ENCODE peak calls at places on chromosomes 11 and 22, in six cellular contexts. One of them, this sample, is unnamed.

GRCh38 chr22:46976130-46976529 is 213.7 kb downstream of the TBC1D22A start:
- DNase-seq in H4: no peak
- DNase-seq in HT1080: no peak
- DNase-seq in endothelial cell of umbilical vein: no peak
- DNase-seq in stimulated activated effector memory CD8-positive, alpha-beta T cell treated with anti-CD3 and anti-CD28 coated beads, Interleukin-12 subunit alpha, Interleukin-12 subunit beta, amount 100 ng/mL, for 72 hours: no peak
- DNase-seq in mesendoderm: no peak
- DNase-seq in this sample: no peak

GRCh38 chr11:5620606-5621521 is 3.9 kb upstream of the TRIM34 start:
- DNase-seq in H4: peak
- DNase-seq in HT1080: peak
- DNase-seq in endothelial cell of umbilical vein: peak
- DNase-seq in stimulated activated effector memory CD8-positive, alpha-beta T cell treated with anti-CD3 and anti-CD28 coated beads, Interleukin-12 subunit alpha, Interleukin-12 subunit beta, amount 100 ng/mL, for 72 hours: no peak
- DNase-seq in mesendoderm: peak
- DNase-seq in this sample: no peak

GRCh38 chr22:24043957-24044356 is 32.9 kb downstream of the CABIN1 start:
- DNase-seq in H4: no peak
- DNase-seq in HT1080: no peak
- DNase-seq in endothelial cell of umbilical vein: no peak
- DNase-seq in stimulated activated effector memory CD8-positive, alpha-beta T cell treated with anti-CD3 and anti-CD28 coated beads, Interleukin-12 subunit alpha, Interleukin-12 subunit beta, amount 100 ng/mL, for 72 hours: no peak
- DNase-seq in mesendoderm: no peak
- DNase-seq in this sample: no peak

GRCh38 chr22:20550851-20551744 is 43.7 kb downstream of the MED15 start:
- DNase-seq in H4: no peak
- DNase-seq in HT1080: no peak
- DNase-seq in endothelial cell of umbilical vein: peak
- DNase-seq in stimulated activated effector memory CD8-positive, alpha-beta T cell treated with anti-CD3 and anti-CD28 coated beads, Interleukin-12 subunit alpha, Interleukin-12 subunit beta, amount 100 ng/mL, for 72 hours: peak
- DNase-seq in mesendoderm: no peak
- DNase-seq in this sample: peak

GRCh38 chr11:115168229-115168671 is 336.0 kb downstream of the CADM1 start:
- DNase-seq in H4: no peak
- DNase-seq in HT1080: no peak
- DNase-seq in endothelial cell of umbilical vein: no peak
- DNase-seq in stimulated activated effector memory CD8-positive, alpha-beta T cell treated with anti-CD3 and anti-CD28 coated beads, Interleukin-12 subunit alpha, Interleukin-12 subunit beta, amount 100 ng/mL, for 72 hours: no peak
- DNase-seq in mesendoderm: no peak
- DNase-seq in this sample: no peak

GRCh38 chr11:17314232-17314547 is 37.4 kb upstream of the NCR3LG1 start:
- DNase-seq in H4: peak
- DNase-seq in HT1080: peak
- DNase-seq in endothelial cell of umbilical vein: peak
- DNase-seq in stimulated activated effector memory CD8-positive, alpha-beta T cell treated with anti-CD3 and anti-CD28 coated beads, Interleukin-12 subunit alpha, Interleukin-12 subunit beta, amount 100 ng/mL, for 72 hours: no peak
- DNase-seq in mesendoderm: no peak
- DNase-seq in this sample: no peak

GRCh38 chr11:18243783-18244362 is 4.6 kb downstream of the SAA2 start:
- DNase-seq in H4: peak
- DNase-seq in HT1080: peak
- DNase-seq in endothelial cell of umbilical vein: peak
- DNase-seq in stimulated activated effector memory CD8-positive, alpha-beta T cell treated with anti-CD3 and anti-CD28 coated beads, Interleukin-12 subunit alpha, Interleukin-12 subunit beta, amount 100 ng/mL, for 72 hours: peak
- DNase-seq in mesendoderm: peak
- DNase-seq in this sample: peak

GRCh38 chr22:40118979-40119378 is 58.7 kb upstream of the TNRC6B start:
- DNase-seq in H4: no peak
- DNase-seq in HT1080: no peak
- DNase-seq in endothelial cell of umbilical vein: no peak
- DNase-seq in stimulated activated effector memory CD8-positive, alpha-beta T cell treated with anti-CD3 and anti-CD28 coated beads, Interleukin-12 subunit alpha, Interleukin-12 subunit beta, amount 100 ng/mL, for 72 hours: no peak
- DNase-seq in mesendoderm: no peak
- DNase-seq in this sample: no peak

GRCh38 chr11:74577624-74578396 is 14.6 kb upstream of the POLD3 start:
- DNase-seq in H4: no peak
- DNase-seq in HT1080: no peak
- DNase-seq in endothelial cell of umbilical vein: no peak
- DNase-seq in stimulated activated effector memory CD8-positive, alpha-beta T cell treated with anti-CD3 and anti-CD28 coated beads, Interleukin-12 subunit alpha, Interleukin-12 subunit beta, amount 100 ng/mL, for 72 hours: no peak
- DNase-seq in mesendoderm: no peak
- DNase-seq in this sample: no peak

GRCh38 chr11:66279092-66279797 is 1.3 kb downstream of the CNIH2 start:
- DNase-seq in H4: no peak
- DNase-seq in HT1080: no peak
- DNase-seq in endothelial cell of umbilical vein: no peak
- DNase-seq in stimulated activated effector memory CD8-positive, alpha-beta T cell treated with anti-CD3 and anti-CD28 coated beads, Interleukin-12 subunit alpha, Interleukin-12 subunit beta, amount 100 ng/mL, for 72 hours: no peak
- DNase-seq in mesendoderm: peak
- DNase-seq in this sample: no peak

GRCh38 chr11:76574879-76575278 is 95.7 kb downstream of the LRRC32 start:
- DNase-seq in H4: no peak
- DNase-seq in HT1080: no peak
- DNase-seq in endothelial cell of umbilical vein: no peak
- DNase-seq in stimulated activated effector memory CD8-positive, alpha-beta T cell treated with anti-CD3 and anti-CD28 coated beads, Interleukin-12 subunit alpha, Interleukin-12 subunit beta, amount 100 ng/mL, for 72 hours: no peak
- DNase-seq in mesendoderm: no peak
- DNase-seq in this sample: no peak

GRCh38 chr11:25432376-25432775 is 899.6 kb upstream of the ANO3 start:
- DNase-seq in H4: no peak
- DNase-seq in HT1080: no peak
- DNase-seq in endothelial cell of umbilical vein: no peak
- DNase-seq in stimulated activated effector memory CD8-positive, alpha-beta T cell treated with anti-CD3 and anti-CD28 coated beads, Interleukin-12 subunit alpha, Interleukin-12 subunit beta, amount 100 ng/mL, for 72 hours: no peak
- DNase-seq in mesendoderm: no peak
- DNase-seq in this sample: no peak

GRCh38 chr22:29912605-29913398 is 29.8 kb downstream of the MTMR3 start:
- DNase-seq in H4: peak
- DNase-seq in HT1080: peak
- DNase-seq in endothelial cell of umbilical vein: no peak
- DNase-seq in stimulated activated effector memory CD8-positive, alpha-beta T cell treated with anti-CD3 and anti-CD28 coated beads, Interleukin-12 subunit alpha, Interleukin-12 subunit beta, amount 100 ng/mL, for 72 hours: no peak
- DNase-seq in mesendoderm: no peak
- DNase-seq in this sample: no peak

GRCh38 chr11:100821198-100821597 is 134.1 kb downstream of the ARHGAP42 start:
- DNase-seq in H4: no peak
- DNase-seq in HT1080: peak
- DNase-seq in endothelial cell of umbilical vein: no peak
- DNase-seq in stimulated activated effector memory CD8-positive, alpha-beta T cell treated with anti-CD3 and anti-CD28 coated beads, Interleukin-12 subunit alpha, Interleukin-12 subunit beta, amount 100 ng/mL, for 72 hours: no peak
- DNase-seq in mesendoderm: peak
- DNase-seq in this sample: no peak